ENCODE peak calls at places on chromosomes 3 and 15, in seven cellular contexts. D, E, T, S, Z, C and O are unnamed samples.

GRCh38 chr3:41195970-41196369 is 3.3 kb upstream of the CTNNB1 start:
- DNase-seq in D (no peak), E (no peak), T (no peak), S (no peak), Z (no peak), C (no peak), O (no peak)

GRCh38 chr15:60720493-60721231 is 241.7 kb upstream of the ICE2 start:
- DNase-seq in D (no peak), E (no peak), T (no peak), S (peak), Z (no peak), C (no peak), O (no peak)

GRCh38 chr15:80730931-80731330 is 35.8 kb downstream of the ABHD17C start:
- DNase-seq in D (no peak), E (peak), T (no peak), S (no peak), Z (no peak), C (no peak), O (no peak)

GRCh38 chr3:103381286-103381685 is 946.5 kb downstream of the ZPLD1 start:
- DNase-seq in D (no peak), E (no peak), T (no peak), S (no peak), Z (no peak), C (no peak), O (no peak)

GRCh38 chr3:138945646-138946553 is 1.0 kb downstream of the FOXL2 start:
- DNase-seq in D (no peak), E (peak), T (peak), S (peak), Z (no peak), C (peak), O (peak)

GRCh38 chr3:5505997-5506396 is 318.5 kb downstream of the EDEM1 start:
- DNase-seq in D (no peak), E (no peak), T (no peak), S (no peak), Z (no peak), C (no peak), O (no peak)

GRCh38 chr3:194124221-194124620 is 11.7 kb upstream of the HES1 start:
- DNase-seq in D (no peak), E (no peak), T (no peak), S (no peak), Z (no peak), C (no peak), O (no peak)

GRCh38 chr3:139764936-139765335 is 87.2 kb upstream of the NMNAT3 start:
- DNase-seq in D (no peak), E (peak), T (no peak), S (no peak), Z (no peak), C (peak), O (no peak)

GRCh38 chr15:73305331-73306211 is 63.2 kb downstream of the HCN4 start:
- DNase-seq in D (no peak), E (peak), T (peak), S (peak), Z (no peak), C (peak), O (peak)

GRCh38 chr15:59349715-59350420 is 22.8 kb downstream of the MYO1E start:
- DNase-seq in D (no peak), E (peak), T (no peak), S (peak), Z (no peak), C (peak), O (no peak)

GRCh38 chr3:39644176-39644575 is 165.2 kb upstream of the MYRIP start:
- DNase-seq in D (no peak), E (peak), T (no peak), S (no peak), Z (no peak), C (no peak), O (no peak)

GRCh38 chr15:70100495-70101331 is 3.0 kb upstream of the TLE3 start:
- DNase-seq in D (peak), E (peak), T (peak), S (peak), Z (peak), C (peak), O (peak)

GRCh38 chr3:57755368-57756021 is 614 bp upstream of the SLMAP start:
- DNase-seq in D (no peak), E (peak), T (peak), S (peak), Z (peak), C (peak), O (no peak)

GRCh38 chr15:26873846-26874245 is 7.0 kb downstream of the GABRA5 start:
- DNase-seq in D (no peak), E (no peak), T (no peak), S (no peak), Z (peak), C (peak), O (no peak)

GRCh38 chr3:33089515-33089914 is 7.4 kb downstream of the GLB1 start:
- DNase-seq in D (no peak), E (no peak), T (no peak), S (no peak), Z (no peak), C (no peak), O (no peak)

GRCh38 chr3:183375337-183375736 is 53.1 kb downstream of the MCF2L2 start:
- DNase-seq in D (no peak), E (no peak), T (no peak), S (no peak), Z (no peak), C (no peak), O (no peak)

GRCh38 chr3:129934234-129935123 is 40.0 kb upstream of the TRH start:
- DNase-seq in D (no peak), E (peak), T (peak), S (peak), Z (peak), C (peak), O (peak)

GRCh38 chr3:149726716-149727407 is 25.4 kb downstream of the COMMD2 start:
- DNase-seq in D (no peak), E (peak), T (no peak), S (no peak), Z (no peak), C (no peak), O (no peak)